ENCODE peak calls at places on chromosome 6, in ten cellular contexts. V, M, I, D, G, N, U, P, R and B are unnamed samples.

GRCh38 chr6:29708432-29709177 is 14.6 kb upstream of the HLA-F start:
- DNase-seq in V (no peak), I (no peak), R (no peak), G (no peak), N (no peak), M (no peak), U (no peak), D (no peak), P (no peak), B (no peak)

GRCh38 chr6:80196914-80197313 is 90.4 kb downstream of the BCKDHB start:
- DNase-seq in I (no peak), D (peak), N (no peak), V (no peak), U (no peak), G (no peak), R (no peak), P (no peak), M (no peak), B (no peak)

GRCh38 chr6:131782764-131783163 is 25.1 kb upstream of the ENPP1 start:
- DNase-seq in P (no peak), U (no peak), I (no peak), N (no peak), R (no peak), M (no peak), V (no peak), G (no peak), D (no peak), B (peak)

GRCh38 chr6:165744515-165745228 is 81.6 kb upstream of the PDE10A start:
- DNase-seq in D (no peak), M (no peak), P (no peak), U (no peak), G (no peak), I (no peak), R (no peak), V (no peak), N (no peak), B (no peak)

GRCh38 chr6:5142915-5143314 is 57.8 kb downstream of the PPP1R3G start:
- DNase-seq in N (no peak), U (no peak), V (no peak), G (no peak), D (no peak), I (no peak), M (no peak), P (no peak), R (no peak), B (no peak)

GRCh38 chr6:28648035-28648877 is 122.6 kb downstream of the GPX5 start:
- DNase-seq in V (peak), I (no peak), M (peak), N (peak), U (peak), R (peak), G (no peak), P (no peak), D (peak), B (peak)

GRCh38 chr6:53359843-53360834 is 11.4 kb upstream of the ELOVL5 start:
- DNase-seq in M (no peak), R (no peak), V (no peak), N (no peak), G (no peak), I (no peak), U (peak), P (no peak), D (peak), B (no peak)

GRCh38 chr6:7732219-7732618 is 6.3 kb downstream of the BMP6 start:
- DNase-seq in I (no peak), V (no peak), R (no peak), D (no peak), M (peak), P (no peak), N (no peak), G (no peak), U (no peak), B (no peak)

GRCh38 chr6:90860822-90861601 is 274.1 kb upstream of the MAP3K7 start:
- DNase-seq in M (no peak), G (no peak), V (no peak), U (no peak), I (no peak), N (peak), R (no peak), D (no peak), P (no peak), B (no peak)

GRCh38 chr6:142886431-142887170 is 58.4 kb downstream of the HIVEP2 start:
- DNase-seq in R (no peak), V (no peak), G (no peak), D (peak), I (no peak), M (no peak), U (peak), P (no peak), N (no peak), B (no peak)

GRCh38 chr6:144582939-144583613 is 297.9 kb downstream of the UTRN start:
- DNase-seq in N (no peak), U (no peak), D (no peak), V (no peak), P (peak), M (peak), G (no peak), R (peak), I (no peak), B (peak)

GRCh38 chr6:149815788-149816187 is 48.4 kb downstream of the LRP11 start:
- DNase-seq in M (no peak), R (no peak), U (no peak), G (no peak), I (no peak), V (no peak), P (no peak), N (no peak), D (no peak), B (no peak)

GRCh38 chr6:135568366-135568765 is 70.8 kb upstream of the AHI1 start:
- DNase-seq in M (no peak), G (no peak), U (no peak), R (no peak), N (no peak), D (no peak), V (no peak), P (no peak), I (no peak), B (no peak)

GRCh38 chr6:115896538-115897129 is 164.1 kb downstream of the FRK start:
- DNase-seq in G (no peak), U (peak), N (peak), D (peak), I (no peak), R (no peak), M (peak), V (no peak), P (no peak), B (peak)

GRCh38 chr6:28683945-28684538 is 158.4 kb downstream of the GPX5 start:
- DNase-seq in N (peak), R (no peak), V (no peak), G (no peak), P (no peak), M (peak), I (no peak), U (peak), D (no peak), B (peak)

GRCh38 chr6:75747371-75747984 is 1.6 kb upstream of the MYO6 start:
- DNase-seq in I (no peak), V (no peak), P (no peak), R (no peak), G (no peak), U (no peak), N (no peak), M (no peak), D (peak), B (no peak)

GRCh38 chr6:51855310-51856082 is 231.9 kb downstream of the PKHD1 start:
- DNase-seq in I (no peak), P (no peak), M (peak), G (no peak), R (no peak), V (no peak), U (peak), D (peak), N (peak), B (peak)

GRCh38 chr6:158024566-158025297 is 43.1 kb downstream of the SYNJ2 start:
- DNase-seq in I (no peak), G (peak), P (no peak), V (no peak), M (no peak), D (no peak), R (no peak), N (no peak), U (no peak), B (no peak)

GRCh38 chr6:83368582-83368981 is 62.3 kb downstream of the ME1 start:
- DNase-seq in R (no peak), M (no peak), I (no peak), V (no peak), N (no peak), D (no peak), U (no peak), P (no peak), G (no peak), B (no peak)

GRCh38 chr6:26053929-26054658 is 33.1 kb upstream of the HFE start:
- DNase-seq in V (no peak), G (no peak), U (peak), D (peak), R (no peak), P (no peak), I (no peak), M (no peak), N (no peak), B (peak)

GRCh38 chr6:35166160-35166919 is 25.2 kb upstream of the TCP11 start:
- DNase-seq in P (no peak), U (no peak), I (no peak), R (no peak), M (no peak), N (no peak), D (peak), G (no peak), V (no peak), B (peak)

GRCh38 chr6:134405386-134406087 is 87.6 kb upstream of the SGK1 start:
- DNase-seq in D (no peak), R (no peak), N (no peak), G (no peak), M (no peak), P (no peak), I (no peak), U (no peak), V (no peak), B (no peak)

GRCh38 chr6:167338551-167339117 is 13.7 kb downstream of the TTLL2 start:
- DNase-seq in G (no peak), R (no peak), N (no peak), M (no peak), P (no peak), U (no peak), D (peak), V (no peak), I (no peak), B (no peak)

GRCh38 chr6:112150363-112150762 is 63.0 kb downstream of the FAM229B start:
- DNase-seq in D (no peak), N (no peak), G (no peak), I (no peak), U (no peak), M (no peak), P (no peak), R (no peak), V (no peak), B (no peak)

GRCh38 chr6:467671-468082 is 76.1 kb downstream of the IRF4 start:
- DNase-seq in U (no peak), I (no peak), G (no peak), M (no peak), R (no peak), V (no peak), N (no peak), P (no peak), D (no peak), B (no peak)

GRCh38 chr6:1633366-1634021 is 23.8 kb downstream of the FOXC1 start:
- DNase-seq in V (no peak), N (no peak), D (no peak), M (no peak), R (no peak), P (no peak), G (no peak), I (no peak), U (no peak), B (no peak)

GRCh38 chr6:10769419-10769818 is 21.8 kb downstream of the TMEM14B start:
- DNase-seq in I (no peak), U (no peak), P (no peak), G (no peak), R (no peak), V (no peak), M (no peak), D (no peak), N (no peak), B (no peak)

GRCh38 chr6:168915855-168916254 is 337.8 kb downstream of the THBS2 start:
- DNase-seq in R (no peak), M (no peak), D (peak), I (no peak), U (no peak), G (no peak), P (no peak), V (no peak), N (no peak), B (peak)

GRCh38 chr6:3699231-3699630 is 52.3 kb downstream of the PXDC1 start:
- DNase-seq in R (no peak), M (no peak), N (no peak), U (no peak), D (no peak), P (no peak), V (no peak), G (no peak), I (no peak), B (no peak)

GRCh38 chr6:168992696-168993185 is 260.9 kb downstream of the THBS2 start:
- DNase-seq in I (no peak), R (no peak), M (no peak), U (no peak), D (no peak), V (no peak), G (no peak), N (no peak), P (no peak), B (no peak)

GRCh38 chr6:139927742-139928305 is 553.4 kb upstream of the CITED2 start:
- DNase-seq in R (no peak), N (no peak), U (no peak), P (no peak), V (no peak), M (no peak), G (no peak), I (no peak), D (no peak), B (no peak)

GRCh38 chr6:33630014-33630413 is 8.9 kb downstream of the ITPR3 start:
- DNase-seq in R (no peak), U (no peak), D (no peak), N (no peak), V (peak), G (no peak), P (no peak), M (no peak), I (no peak), B (no peak)

GRCh38 chr6:133130863-133131262 is 110.3 kb upstream of the EYA4 start:
- DNase-seq in P (no peak), D (no peak), I (no peak), G (no peak), M (no peak), V (no peak), N (no peak), U (peak), R (peak), B (peak)

GRCh38 chr6:26514984-26515383 is 14.9 kb downstream of the BTN1A1 start:
- DNase-seq in P (no peak), G (no peak), V (no peak), I (no peak), M (no peak), U (no peak), R (no peak), D (no peak), N (no peak), B (no peak)